ENCODE peak calls at places on chromosomes 2 and 18, in nine cellular contexts. R is HT1080; O is HFF-Myc; W is EH; K is GDM1; H is SK-N-DZ; L is activated T-cell treated with anti-CD3 and anti-CD28 coated beads, Interleukin-2, amount 50 U/mL, for 72 hours; U is epithelial cell of proximal tubule; D is nephron progenitor cell. I is an unnamed sample.

GRCh38 chr18:9117980-9118841 is 15.7 kb downstream of the NDUFV2 start:
- DNase-seq in R (no peak), O (no peak), W (no peak), K (no peak), H (no peak), L (no peak), U (no peak), D (no peak), I (peak)

GRCh38 chr2:227188292-227188691 is 23.9 kb downstream of the COL4A3 start:
- DNase-seq in R (peak), O (peak), W (peak), K (no peak), H (no peak), L (no peak), U (no peak), D (no peak), I (no peak)

GRCh38 chr2:157747695-157748370 is 119.2 kb upstream of the ACVR1C start:
- DNase-seq in R (no peak), O (no peak), W (peak), K (no peak), H (no peak), L (no peak), U (no peak), D (no peak), I (peak)

GRCh38 chr2:102437122-102437521 is 14.2 kb downstream of the IL18RAP start:
- DNase-seq in R (no peak), O (no peak), W (no peak), K (no peak), H (no peak), L (no peak), U (no peak), D (no peak), I (no peak)

GRCh38 chr18:62152844-62153243 is 34.0 kb downstream of the PIGN start:
- DNase-seq in R (no peak), O (no peak), W (no peak), K (no peak), H (no peak), L (no peak), U (no peak), D (no peak), I (no peak)

GRCh38 chr18:79982736-79983135 is 5.6 kb downstream of the TXNL4A start:
- DNase-seq in R (peak), O (no peak), W (peak), K (peak), H (no peak), L (peak), U (no peak), D (no peak), I (no peak)

GRCh38 chr2:98822301-98823164 is 91.6 kb upstream of the MGAT4A start:
- DNase-seq in R (no peak), O (no peak), W (no peak), K (no peak), H (no peak), L (peak), U (no peak), D (peak), I (peak)

GRCh38 chr2:224952942-224953657 is 89.2 kb downstream of the DOCK10 start:
- DNase-seq in R (no peak), O (no peak), W (no peak), K (peak), H (no peak), L (no peak), U (no peak), D (no peak), I (peak)

GRCh38 chr2:23135481-23136100 is 249.4 kb upstream of the KLHL29 start:
- DNase-seq in R (peak), O (no peak), W (no peak), K (no peak), H (no peak), L (no peak), U (peak), D (peak), I (no peak)

GRCh38 chr2:38702413-38702812 is 36.5 kb downstream of the GALM start:
- DNase-seq in R (peak), O (no peak), W (peak), K (no peak), H (no peak), L (no peak), U (no peak), D (no peak), I (no peak)

GRCh38 chr2:83967854-83968253 is 491.2 kb downstream of the SUCLG1 start:
- DNase-seq in R (no peak), O (no peak), W (no peak), K (no peak), H (no peak), L (no peak), U (no peak), D (no peak), I (no peak)

GRCh38 chr2:135913726-135914365 is 37.6 kb upstream of the MCM6 start:
- DNase-seq in R (peak), O (peak), W (peak), K (no peak), H (peak), L (peak), U (peak), D (peak), I (peak)

GRCh38 chr2:237978058-237978712 is 11.4 kb downstream of the UBE2F start:
- DNase-seq in R (no peak), O (no peak), W (peak), K (no peak), H (no peak), L (no peak), U (no peak), D (no peak), I (no peak)

GRCh38 chr2:174573621-174574081 is 24.0 kb downstream of the WIPF1 start:
- DNase-seq in R (no peak), O (no peak), W (no peak), K (no peak), H (no peak), L (no peak), U (no peak), D (no peak), I (no peak)

I was measured in GM13977.